ENCODE peak calls at places on chromosomes 16 and 17, in four cellular contexts. N is A549, V is SK-N-SH, C is GM12878. L is an unnamed sample.

GRCh38 chr17:44346064-44346844 is 1.2 kb downstream of the GRN start:
- DNase-seq in N (no peak), V (peak), C (no peak), L (no peak)

GRCh38 chr16:75105306-75106061 is 11.1 kb downstream of the LDHD start:
- DNase-seq in N (no peak), V (peak), C (no peak), L (no peak)

GRCh38 chr16:68265078-68265925 is 976 bp downstream of the SLC7A6 start:
- DNase-seq in N (peak), V (peak), C (no peak), L (peak)

GRCh38 chr16:27511657-27512056 is 38.1 kb downstream of the GTF3C1 start:
- DNase-seq in N (no peak), V (no peak), C (no peak), L (no peak)

GRCh38 chr16:89936981-89937380 is 11.6 kb upstream of the DEF8 start:
- DNase-seq in N (no peak), V (no peak), C (no peak), L (no peak)

GRCh38 chr16:9003322-9003721 is 39.6 kb upstream of the USP7 start:
- DNase-seq in N (no peak), V (no peak), C (no peak), L (no peak)

GRCh38 chr16:73068546-73069401 is 20.8 kb upstream of the ZFHX3 start:
- DNase-seq in N (peak), V (no peak), C (no peak), L (peak)

GRCh38 chr17:73288534-73289302 is 23.1 kb downstream of the CDC42EP4 start:
- DNase-seq in N (peak), V (no peak), C (no peak), L (peak)

GRCh38 chr17:56289321-56289720 is 136.0 kb downstream of the ANKFN1 start:
- DNase-seq in N (no peak), V (no peak), C (no peak), L (no peak)

GRCh38 chr17:16255481-16255901 is 38.5 kb downstream of the PIGL start:
- DNase-seq in N (no peak), V (no peak), C (no peak), L (peak)

GRCh38 chr16:51306116-51306515 is 155.0 kb upstream of the SALL1 start:
- DNase-seq in N (no peak), V (no peak), C (no peak), L (no peak)

GRCh38 chr16:88870608-88871348 is 4.3 kb upstream of the PABPN1L start:
- DNase-seq in N (no peak), V (no peak), C (no peak), L (no peak)

DNA sequence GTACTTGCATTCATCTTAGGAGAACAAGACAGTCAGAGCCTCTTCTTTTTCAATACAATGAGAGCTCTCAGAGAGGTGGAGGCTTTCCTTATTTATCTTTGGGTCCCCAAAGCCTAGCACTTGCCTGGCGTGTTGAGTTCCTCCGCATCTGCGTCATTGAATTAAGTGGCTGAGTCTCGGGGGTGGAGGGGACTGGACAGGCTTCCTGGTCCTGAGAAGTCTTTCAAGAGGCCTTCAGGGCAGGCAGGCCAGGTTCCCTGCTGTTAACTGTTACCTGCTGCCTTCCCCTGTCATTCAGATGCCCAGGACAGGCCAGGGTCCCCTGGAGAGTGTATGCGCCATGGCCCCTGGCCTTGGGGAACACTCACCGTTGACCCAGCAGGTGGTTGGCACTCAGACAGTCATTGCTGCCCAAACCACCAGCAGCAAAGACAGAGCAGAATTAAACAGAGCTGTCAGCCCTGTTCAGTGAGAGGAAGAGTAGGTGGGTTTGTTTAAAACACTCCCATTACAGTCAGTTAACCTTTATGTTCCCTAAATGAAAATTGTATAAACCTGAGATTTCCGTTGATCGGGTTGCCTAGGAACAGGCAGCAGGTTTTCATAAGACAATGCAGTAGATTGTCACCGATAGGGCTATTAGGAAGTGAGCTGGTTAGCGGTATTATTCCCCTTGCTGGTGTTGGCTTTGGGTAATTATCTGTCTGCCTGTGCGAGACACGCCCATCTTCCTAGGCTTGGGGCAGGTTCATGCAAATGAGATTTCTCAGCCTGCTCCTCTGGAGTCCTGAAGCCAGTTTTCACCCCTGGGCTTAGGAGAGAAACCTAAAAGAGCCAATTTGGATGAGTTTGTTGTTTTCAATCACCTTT is 132.7 kb downstream of the CCDC182 start:
- DNase-seq in N (no peak), V (no peak), C (peak), L (peak)
- TF ChIP-seq PBX3 in N (no peak), V (no peak), C (no peak), L (no peak)

GRCh38 chr17:76036497-76037380 is 9.6 kb upstream of the EVPL start:
- DNase-seq in N (no peak), V (peak), C (no peak), L (no peak)

GRCh38 chr17:76039121-76039520 is 12.0 kb upstream of the EVPL start:
- DNase-seq in N (no peak), V (no peak), C (no peak), L (no peak)

GRCh38 chr17:76034433-76035185 is 7.5 kb upstream of the EVPL start:
- DNase-seq in N (no peak), V (no peak), C (no peak), L (no peak)

GRCh38 chr17:76033139-76033538 is 6.0 kb upstream of the EVPL start:
- DNase-seq in N (no peak), V (no peak), C (no peak), L (no peak)

DNA sequence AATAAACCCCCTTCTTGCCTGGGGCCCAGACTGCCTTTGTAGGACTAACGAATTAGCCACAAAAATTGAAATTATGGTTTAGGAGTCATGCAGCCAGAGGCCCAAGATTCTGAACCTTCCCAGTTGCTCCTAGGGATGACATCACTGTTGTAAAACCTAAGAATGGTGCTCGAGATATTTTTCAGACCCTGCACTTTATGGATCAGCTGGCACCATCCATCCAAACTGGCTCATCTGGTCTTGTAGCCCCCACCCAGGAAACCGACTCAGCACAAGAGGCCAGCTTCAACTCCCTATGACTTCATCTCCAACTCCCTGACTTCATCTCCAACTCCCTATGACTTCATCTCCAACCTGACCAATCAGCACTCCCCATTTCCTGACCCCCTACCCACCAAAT is 10.9 kb upstream of the EVPL start:
- DNase-seq in N (no peak), V (no peak), C (no peak), L (no peak)
- TF ChIP-seq RAD21 in N (no peak), V (no peak), C (no peak), L (no peak)

GRCh38 chr17:76481091-76481655 is 13.8 kb downstream of the AANAT start:
- DNase-seq in N (no peak), V (no peak), C (peak), L (no peak)
- TF ChIP-seq PBX3 in N (no peak), V (no peak), C (no peak), L (no peak)

GRCh38 chr16:66959645-66960177 is 1.4 kb upstream of the CES3 start:
- DNase-seq in N (no peak), V (no peak), C (no peak), L (no peak)
- TF ChIP-seq RAD21 in N (no peak), V (no peak), C (no peak), L (no peak)

GRCh38 chr16:20866792-20867191 is 33.4 kb downstream of the DCUN1D3 start:
- DNase-seq in N (no peak), V (no peak), C (no peak), L (no peak)

GRCh38 chr16:20862162-20862960 is 37.8 kb downstream of the DCUN1D3 start:
- DNase-seq in N (no peak), V (no peak), C (no peak), L (no peak)

GRCh38 chr16:20867585-20867984 is 32.6 kb downstream of the DCUN1D3 start:
- DNase-seq in N (no peak), V (no peak), C (no peak), L (no peak)

GRCh38 chr16:20866161-20866772 is 33.9 kb downstream of the DCUN1D3 start:
- DNase-seq in N (peak), V (peak), C (no peak), L (peak)

DNA sequence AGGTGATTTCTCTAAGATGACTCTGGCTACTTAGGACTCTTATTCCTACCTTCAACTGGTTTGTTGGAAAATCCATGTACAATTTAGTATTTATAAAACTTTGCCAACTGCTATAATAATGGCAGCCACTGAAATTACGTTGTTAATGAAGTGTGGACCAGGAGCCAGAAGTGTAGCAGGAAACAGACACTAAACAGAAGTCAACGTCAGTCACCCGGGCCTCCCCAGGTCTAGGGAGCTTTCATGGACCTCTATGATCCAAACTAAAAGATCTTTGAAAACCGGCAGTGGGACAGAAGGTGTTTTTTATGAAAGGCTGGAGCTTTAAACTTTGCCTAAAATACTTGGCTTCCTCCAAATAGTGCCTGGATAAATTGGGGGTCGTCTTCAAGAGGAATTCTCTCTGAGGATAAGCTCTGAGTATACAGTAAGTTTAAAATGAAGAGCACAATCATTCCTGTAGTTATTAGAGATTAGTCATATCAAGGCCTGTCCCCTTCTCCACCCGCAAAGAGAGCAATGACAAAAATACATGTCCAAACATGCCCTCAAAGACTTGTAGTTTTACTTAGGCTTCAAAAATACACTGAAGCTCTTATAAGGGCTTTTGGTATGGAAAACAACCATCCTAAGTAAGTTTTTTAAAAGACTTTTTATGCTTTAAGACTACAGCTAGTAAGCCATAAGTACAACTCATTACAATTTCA is 34.6 kb downstream of the DCUN1D3 start:
- DNase-seq in N (peak), V (no peak), C (peak), L (no peak)
- TF ChIP-seq PBX3 in N (no peak), V (no peak), C (peak), L (no peak)

DNA sequence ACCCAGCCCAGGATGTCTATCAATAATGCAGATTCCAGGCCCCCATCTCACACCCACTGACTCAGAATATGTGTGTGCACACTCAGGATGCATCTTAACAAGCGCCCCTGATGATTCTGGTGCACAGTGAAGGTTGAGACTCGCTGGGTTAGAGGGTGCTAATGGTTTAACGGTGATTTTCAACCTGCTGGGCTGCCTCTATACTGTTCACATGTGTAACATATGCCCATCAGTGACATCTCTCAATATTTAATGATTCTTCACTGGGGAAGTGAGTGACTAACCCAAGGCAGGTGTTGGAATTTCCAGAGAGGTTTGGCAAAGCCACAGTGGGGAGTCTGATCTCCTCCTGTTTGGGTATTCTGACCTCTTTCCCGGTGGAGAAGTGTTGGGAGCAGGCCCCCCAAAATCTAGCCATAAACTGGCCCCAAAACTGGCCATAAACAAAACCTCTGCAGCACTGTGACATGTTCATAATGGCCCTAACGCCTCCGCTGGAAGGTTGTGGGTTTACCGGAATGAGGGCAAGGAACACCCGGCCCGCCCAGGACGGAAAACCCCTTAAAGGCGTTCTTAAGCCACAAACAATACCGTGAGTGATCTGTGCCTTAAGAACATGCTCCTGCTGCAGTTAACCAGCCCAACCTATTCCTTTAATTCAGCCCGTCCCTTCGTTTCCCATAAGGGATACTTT is 4.1 kb upstream of the DOC2B start:
- DNase-seq in N (no peak), V (no peak), C (no peak), L (no peak)
- TF ChIP-seq RAD21 in N (no peak), V (no peak), C (no peak), L (no peak)

GRCh38 chr17:66675991-66676371 is 158.9 kb upstream of the CACNG5 start:
- DNase-seq in N (no peak), V (no peak), C (no peak), L (no peak)
- TF ChIP-seq PBX3 in N (no peak), V (no peak), C (no peak), L (no peak)

GRCh38 chr16:84532855-84533486 is 28.5 kb upstream of the MEAK7 start:
- DNase-seq in N (no peak), V (no peak), C (no peak), L (no peak)
- TF ChIP-seq RAD21 in N (no peak), V (no peak), C (no peak), L (no peak)

DNA sequence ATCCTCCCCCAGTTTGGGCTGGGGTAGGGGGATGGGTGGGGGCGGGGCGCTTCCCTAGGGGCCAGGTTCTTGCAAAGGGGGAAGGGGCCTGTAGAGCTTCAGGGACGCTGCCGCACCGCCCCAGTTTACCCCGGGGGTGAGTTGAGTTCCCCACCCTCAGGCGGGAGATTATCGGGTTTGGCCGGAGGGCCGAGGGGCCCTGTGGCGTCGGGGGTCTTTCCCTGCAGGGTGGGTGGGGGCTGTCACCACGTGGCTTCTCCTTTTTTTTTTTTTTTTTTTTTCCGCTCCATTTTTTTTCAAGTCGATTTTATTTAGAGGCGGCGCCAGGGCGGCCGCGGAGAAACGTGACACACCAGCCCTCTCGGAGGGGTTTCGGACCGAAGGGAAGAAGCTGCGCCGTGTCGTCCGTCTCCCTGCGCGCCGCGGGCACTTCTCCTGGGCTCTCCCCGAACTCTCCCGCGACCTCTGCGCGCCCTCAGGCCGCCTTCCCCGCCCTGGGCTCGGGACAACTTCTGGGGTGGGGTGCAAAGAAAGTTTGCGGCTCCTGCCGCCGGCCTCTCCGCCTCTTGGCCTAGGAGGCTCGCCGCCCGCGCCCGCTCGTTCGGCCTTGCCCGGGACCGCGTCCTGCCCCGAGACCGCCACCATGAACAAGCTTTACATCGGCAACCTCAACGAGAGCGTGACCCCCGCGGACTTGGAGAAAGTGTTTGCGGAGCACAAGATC is at the start of gene IGF2BP1:
- DNase-seq in N (peak), V (peak), C (no peak), L (peak)
- TF ChIP-seq PBX3 in N (no peak), V (no peak), C (no peak), L (peak)